ENCODE peak calls at places on chromosomes 4 and X, in four cellular contexts. L is lower leg skin, G is heart left ventricle, C is B cell. K is an unnamed sample.

GRCh38 chr4:4302001-4302400 is 11.9 kb downstream of the ZBTB49 start:
- DNase-seq in L (no peak), G (no peak), C (no peak), K (peak; percentile 9)

GRCh38 chrX:30735839-30736238 is 82.6 kb downstream of the GK start:
- DNase-seq in L (no peak), G (no peak), C (peak; percentile 50), K (no peak)

GRCh38 chrX:104135677-104136076 is 21.1 kb downstream of the SLC25A53 start:
- DNase-seq in L (no peak), G (no peak), C (no peak), K (no peak)

GRCh38 chr4:33107813-33108212 is 2387.6 kb downstream of the PCDH7 start:
- DNase-seq in L (no peak), G (no peak), C (no peak), K (no peak)

GRCh38 chr4:80172203-80172602 is 25.1 kb upstream of the PRDM8 start:
- DNase-seq in L (no peak), G (no peak), C (no peak), K (no peak)

GRCh38 chr4:30821891-30822612 is 101.9 kb downstream of the PCDH7 start:
- DNase-seq in L (no peak), G (no peak), C (no peak), K (no peak)

GRCh38 chrX:10089378-10089795 is 67.4 kb upstream of the CLCN4 start:
- DNase-seq in L (no peak), G (no peak), C (no peak), K (no peak)

GRCh38 chrX:3712080-3712869 is 1.2 kb downstream of the PRKX start:
- DNase-seq in L (no peak), G (no peak), C (no peak), K (peak; percentile 45)

GRCh38 chr4:53240573-53240972 is 125.3 kb downstream of the SCFD2 start:
- DNase-seq in L (no peak), G (no peak), C (no peak), K (no peak)

GRCh38 chrX:70481424-70481823 is 36.8 kb downstream of the DLG3 start:
- DNase-seq in L (no peak), G (no peak), C (no peak), K (no peak)

GRCh38 chr4:139554726-139555072 is 1.3 kb downstream of the SETD7 start:
- DNase-seq in L (no peak), G (no peak), C (no peak), K (no peak)

GRCh38 chr4:152247271-152247975 is 288.5 kb downstream of the FBXW7 start:
- DNase-seq in L (no peak), G (peak; percentile 65), C (no peak), K (no peak)

GRCh38 chr4:86032476-86033022 is 327.3 kb downstream of the MAPK10 start:
- DNase-seq in L (no peak), G (no peak), C (no peak), K (no peak)

GRCh38 chr4:145485120-145485519 is 3.5 kb downstream of the SMAD1 start:
- DNase-seq in L (no peak), G (no peak), C (no peak), K (no peak)

GRCh38 chr4:139144911-139145551 is 32.0 kb downstream of the ELF2 start:
- DNase-seq in L (no peak), G (no peak), C (no peak), K (no peak)

GRCh38 chrX:132414404-132414803 is 74.4 kb downstream of the MBNL3 start:
- DNase-seq in L (no peak), G (no peak), C (no peak), K (no peak)

GRCh38 chr4:76590847-76591281 is 155.8 kb downstream of the SHROOM3 start:
- DNase-seq in L (no peak), G (no peak), C (no peak), K (no peak)

GRCh38 chr4:124459196-124459921 is 253.2 kb downstream of the ANKRD50 start:
- DNase-seq in L (no peak), G (no peak), C (no peak), K (no peak)

GRCh38 chrX:23503835-23504539 is 163.3 kb upstream of the PRDX4 start:
- DNase-seq in L (no peak), G (peak; percentile 71), C (no peak), K (peak; percentile 52)

GRCh38 chr4:52202251-52202779 is 151.2 kb downstream of the SPATA18 start:
- DNase-seq in L (no peak), G (no peak), C (no peak), K (no peak)

GRCh38 chr4:56181140-56181950 is 205.9 kb downstream of the AASDH start:
- DNase-seq in L (no peak), G (no peak), C (no peak), K (no peak)

GRCh38 chr4:29046716-29047115 is 1673.5 kb upstream of the PCDH7 start:
- DNase-seq in L (no peak), G (no peak), C (no peak), K (no peak)

GRCh38 chr4:53119685-53120084 is 246.2 kb downstream of the SCFD2 start:
- DNase-seq in L (no peak), G (no peak), C (no peak), K (no peak)

GRCh38 chr4:164617426-164617825 is 136.5 kb upstream of the SMIM31 start:
- DNase-seq in L (no peak), G (no peak), C (no peak), K (no peak)
- TF ChIP-seq CTCF in L (no peak), G (no peak), C (no peak), K (no peak)

DNA sequence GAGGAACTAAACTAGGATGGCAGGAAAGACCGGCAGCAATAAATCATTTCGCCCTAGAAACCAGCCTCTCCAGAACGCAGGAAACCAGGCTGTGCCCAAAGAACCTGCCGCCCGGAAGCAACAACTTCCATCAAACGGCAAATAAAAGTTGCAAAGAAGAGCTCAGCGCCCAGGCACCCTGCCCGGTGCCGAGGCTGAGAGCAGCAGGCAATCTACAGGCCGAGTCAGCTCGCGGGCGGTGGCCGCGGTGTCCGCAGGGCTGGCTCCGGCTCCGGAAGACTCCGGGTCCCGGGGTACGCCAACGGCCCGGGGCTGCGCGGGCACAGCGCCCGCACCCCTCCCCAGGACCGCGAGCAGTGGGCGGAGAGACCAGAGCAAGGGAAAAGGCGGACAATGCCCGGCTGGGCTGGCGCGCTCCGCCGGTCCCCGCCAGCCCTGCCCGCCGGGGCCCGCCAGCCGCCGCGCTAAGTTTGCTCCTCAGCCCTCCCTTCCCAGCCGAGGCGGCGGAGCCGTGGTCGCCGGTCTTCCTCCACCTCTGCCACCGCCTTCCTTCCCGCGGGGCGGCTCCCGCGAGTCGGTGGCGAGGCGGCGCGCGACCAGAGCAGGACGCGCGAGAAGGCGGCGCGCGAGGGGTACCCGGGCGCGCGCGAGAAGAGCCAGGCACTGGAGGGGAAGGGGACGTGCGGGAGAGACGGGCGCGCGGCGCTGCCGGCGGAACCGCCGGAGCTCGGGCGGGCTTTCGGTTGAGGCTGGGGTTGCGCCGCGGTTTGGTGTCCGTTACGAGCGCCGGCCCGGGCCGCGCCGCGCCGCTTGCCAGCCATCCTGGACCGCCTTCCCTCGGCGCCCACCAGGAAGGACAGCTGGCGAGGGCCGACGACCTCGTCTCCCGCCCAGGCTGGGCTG is 733 bp downstream of the FRYL start:
- DNase-seq in L (peak; percentile 90), G (peak; percentile 88), C (peak; percentile 86), K (peak; percentile 80)
- TF ChIP-seq CTCF in L (no peak), G (no peak), C (no peak), K (no peak)

DNA sequence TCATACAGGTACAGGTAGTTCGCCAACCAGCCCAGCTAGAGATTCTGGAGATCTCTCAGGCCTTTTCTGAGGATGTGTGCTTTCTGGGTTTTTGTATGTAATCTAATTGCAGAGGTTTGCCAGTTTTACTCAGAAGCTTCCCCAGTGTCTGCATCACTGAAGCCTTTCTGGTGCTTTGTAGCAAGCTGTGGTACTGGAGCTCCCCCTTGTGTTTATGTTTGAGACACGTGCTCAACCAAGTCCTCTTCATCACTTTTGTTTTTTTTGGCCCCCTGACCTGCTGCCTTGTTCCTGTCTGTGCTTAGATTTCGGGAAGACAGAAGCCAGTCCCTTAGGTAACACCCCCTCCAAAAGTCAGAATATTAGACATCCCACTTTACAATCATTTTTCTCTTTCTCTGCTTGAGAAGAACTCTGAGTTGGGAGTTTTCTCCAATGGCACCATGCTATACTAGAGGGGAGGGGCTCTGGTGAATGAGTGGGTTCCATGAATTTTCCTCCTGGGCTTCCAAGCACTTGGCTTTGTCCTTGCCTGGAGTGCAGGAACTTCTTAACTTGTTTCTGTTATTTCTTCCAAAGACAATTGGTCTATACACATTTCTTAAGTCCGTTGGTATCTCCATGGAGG is 128.4 kb upstream of the TBC1D9 start:
- DNase-seq in L (no peak), G (no peak), C (peak; percentile 56), K (no peak)
- TF ChIP-seq CTCF in L (no peak), G (peak; percentile 63), C (peak; percentile 79), K (no peak)

DNA sequence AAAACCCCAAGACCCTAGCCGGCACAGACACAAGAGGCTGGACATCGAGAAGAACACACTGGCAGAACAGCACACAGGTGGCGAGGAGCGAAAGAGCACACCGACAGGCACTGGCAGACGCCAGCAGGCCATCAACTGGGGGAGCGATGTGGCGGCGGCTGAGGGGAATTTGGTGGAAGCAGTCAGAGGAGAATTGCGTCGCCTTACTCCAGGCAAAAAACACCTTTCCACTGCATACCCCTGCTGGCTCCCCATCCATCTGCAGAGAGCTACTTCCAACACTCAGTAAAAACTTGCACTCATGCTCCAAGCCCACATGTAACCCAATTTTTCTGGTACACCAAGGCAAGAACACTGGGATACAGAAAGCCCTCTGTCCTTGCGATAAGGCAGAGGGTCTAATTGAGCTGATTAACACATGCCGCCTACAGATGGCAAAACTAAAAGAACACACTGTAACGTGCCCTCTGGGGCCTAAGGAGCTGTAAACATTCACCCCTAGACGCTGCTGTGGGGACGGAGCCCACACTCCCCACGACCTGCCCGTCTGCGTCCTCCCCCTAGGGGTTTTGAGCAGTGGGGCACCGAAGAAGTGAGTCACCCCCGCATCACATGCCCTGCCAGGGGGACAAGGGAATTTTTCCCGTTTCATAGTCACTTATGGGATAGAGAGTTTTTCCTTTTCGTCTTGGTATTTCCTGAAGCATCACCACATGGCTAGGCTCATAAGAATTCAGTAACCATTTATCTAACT is 262.3 kb downstream of the KCTD8 start:
- DNase-seq in L (no peak), G (no peak), C (no peak), K (no peak)
- TF ChIP-seq CTCF in L (no peak), G (no peak), C (no peak), K (no peak)

GRCh38 chr4:6575503-6576240 is 683 bp downstream of the MAN2B2 start:
- DNase-seq in L (no peak), G (no peak), C (peak; percentile 49), K (no peak)

GRCh38 chr4:6573551-6573950 is 1.4 kb upstream of the MAN2B2 start:
- DNase-seq in L (no peak), G (peak; percentile 42), C (no peak), K (no peak)

GRCh38 chr4:6573986-6574746 is 823 bp upstream of the MAN2B2 start:
- DNase-seq in L (no peak), G (peak; percentile 37), C (no peak), K (no peak)

GRCh38 chr4:6576512-6576911 is 1.5 kb downstream of the MAN2B2 start:
- DNase-seq in L (no peak), G (no peak), C (no peak), K (no peak)

GRCh38 chr4:6574747-6575502 is at the start of gene MAN2B2:
- DNase-seq in L (peak; percentile 97), G (peak; percentile 94), C (peak; percentile 98), K (peak; percentile 92)
- TF ChIP-seq CTCF in L (no peak), G (peak; percentile 13), C (no peak), K (no peak)